ENCODE peak calls at places on chromosomes 11 and 22, in four cellular contexts. L, B, E and K are unnamed samples.
A peak's percentile ranks its signal among the peaks of the same experiment; 100 is the strongest.

GRCh38 chr22:46701262-46701661 is 36.8 kb downstream of the CERK start:
- DNase-seq in E (no peak), B (no peak), L (no peak), K (no peak)

GRCh38 chr11:46273511-46274205 is 3.8 kb upstream of the CREB3L1 start:
- DNase-seq in E (peak; percentile 30), L (peak; percentile 78), B (peak; percentile 62), K (no peak)

GRCh38 chr11:45043755-45044475 is 93.2 kb upstream of the TP53I11 start:
- DNase-seq in E (no peak), L (no peak), B (no peak), K (no peak)

GRCh38 chr11:64885367-64886286 is 7.2 kb upstream of the EHD1 start:
- DNase-seq in B (peak; percentile 82), E (peak; percentile 85), L (peak; percentile 68), K (no peak)

GRCh38 chr11:112812719-112813118 is 148.5 kb upstream of the NCAM1 start:
- DNase-seq in E (no peak), L (no peak), B (no peak), K (no peak)

GRCh38 chr11:125532668-125533067 is 36.6 kb upstream of the FEZ1 start:
- DNase-seq in B (no peak), L (no peak), E (peak; percentile 86), K (no peak)

GRCh38 chr11:94657629-94658028 is 90.5 kb downstream of the PIWIL4 start:
- DNase-seq in L (no peak), E (no peak), B (no peak), K (no peak)

GRCh38 chr22:27628891-27629631 is 172.5 kb downstream of the MN1 start:
- DNase-seq in E (no peak), L (no peak), B (no peak), K (no peak)

GRCh38 chr22:32916025-32916424 is 114.5 kb downstream of the TIMP3 start:
- DNase-seq in L (no peak), E (no peak), B (no peak), K (no peak)

GRCh38 chr22:29932121-29932520 is 49.1 kb downstream of the MTMR3 start:
- DNase-seq in B (no peak), L (no peak), E (no peak), K (no peak)

GRCh38 chr11:112334381-112334780 is 73.7 kb upstream of the PLET1 start:
- DNase-seq in E (no peak), L (no peak), B (no peak), K (no peak)

GRCh38 chr11:13262096-13262495 is 15.5 kb upstream of the BMAL1 start:
- DNase-seq in B (no peak), L (no peak), E (no peak), K (no peak)

GRCh38 chr22:29478326-29479276 is 1.4 kb upstream of the NEFH start:
- DNase-seq in E (peak; percentile 53), L (peak; percentile 18), B (no peak), K (no peak)

GRCh38 chr11:45167283-45167682 is 20.8 kb downstream of the PRDM11 start:
- DNase-seq in L (no peak), B (no peak), E (no peak), K (no peak)

GRCh38 chr11:76872959-76873827 is 12.5 kb downstream of the ACER3 start:
- DNase-seq in B (no peak), L (no peak), E (no peak), K (no peak)

GRCh38 chr11:45110562-45110961 is 35.9 kb upstream of the PRDM11 start:
- DNase-seq in L (peak; percentile 78), B (peak; percentile 72), E (peak; percentile 67), K (no peak)

GRCh38 chr11:14774738-14775137 is 117.3 kb downstream of the CYP2R1 start:
- DNase-seq in E (no peak), L (no peak), B (no peak), K (no peak)

DNA sequence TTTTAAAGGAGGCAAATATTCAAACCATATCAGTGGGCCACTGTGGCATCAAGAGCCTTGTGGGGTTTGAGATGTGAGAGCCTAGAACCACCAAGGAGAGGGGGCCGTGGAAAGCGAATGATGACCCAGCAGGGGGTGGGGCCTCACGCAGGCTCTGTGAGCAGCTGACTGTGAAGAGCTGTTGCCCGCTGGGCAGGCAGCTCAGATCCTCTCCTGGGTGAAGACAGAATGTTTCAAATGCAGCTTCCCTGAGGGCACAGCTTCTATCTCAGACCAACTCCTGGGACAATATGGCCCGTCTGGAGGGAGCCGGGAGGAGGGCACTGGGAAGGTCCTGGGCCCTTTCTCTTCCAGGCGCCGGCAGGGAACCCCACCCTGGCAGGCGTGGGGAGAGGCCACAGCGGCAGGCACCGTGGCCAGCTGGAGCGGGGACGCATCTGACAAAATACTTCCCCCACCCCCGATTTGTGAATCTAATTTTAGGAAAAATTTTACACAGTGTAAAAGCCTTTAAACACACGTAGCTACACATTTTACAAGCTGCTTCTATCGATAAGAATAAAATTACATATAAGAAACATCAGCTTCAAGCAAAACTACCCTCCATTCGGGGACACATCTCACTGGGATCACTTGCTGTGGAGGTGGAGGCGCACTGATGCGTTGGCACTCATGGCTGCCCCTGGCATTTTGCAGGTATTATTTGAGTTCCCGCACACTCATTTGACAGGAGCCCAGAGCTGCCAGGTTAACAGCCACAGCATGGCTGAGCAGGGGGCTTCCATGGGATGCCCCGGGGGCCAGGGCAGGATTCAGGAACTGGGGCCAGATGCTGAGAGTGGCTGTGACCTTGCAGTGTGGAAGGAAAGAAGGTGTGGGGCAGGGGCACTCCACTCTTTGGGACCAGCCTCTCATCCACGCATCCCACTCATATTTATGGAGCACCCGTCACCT is 40.3 kb downstream of the PARVG start:
- DNase-seq in E (no peak), B (no peak), L (no peak), K (no peak)
- TF ChIP-seq RNF2 in E (no peak), B (no peak), L (no peak), K (no peak)

GRCh38 chr11:69233761-69234136 is 60.2 kb upstream of the MYEOV start:
- DNase-seq in L (no peak), E (no peak), B (no peak), K (no peak)
- TF ChIP-seq RNF2 in L (no peak), E (no peak), B (no peak), K (no peak)

DNA sequence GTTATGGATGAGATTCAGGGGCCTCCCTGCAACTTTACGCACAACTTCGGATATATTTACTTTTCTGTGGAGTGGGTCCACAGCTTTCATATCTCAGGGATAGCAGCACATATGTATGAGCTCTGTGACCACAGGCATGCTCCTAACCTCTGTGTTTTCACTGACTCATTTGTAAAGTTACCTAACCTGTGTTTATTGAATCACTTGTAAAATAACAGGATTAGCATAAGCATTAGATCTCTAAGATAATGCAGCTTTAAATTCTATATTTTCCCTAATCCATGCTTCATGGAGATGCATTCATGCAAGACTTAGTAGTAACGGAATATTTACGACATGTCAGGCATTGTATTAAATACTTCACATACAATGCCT is 47.9 kb upstream of the DDI1 start:
- DNase-seq in B (no peak), E (no peak), L (no peak), K (no peak)
- TF ChIP-seq RNF2 in B (no peak), E (no peak), L (no peak), K (no peak)

DNA sequence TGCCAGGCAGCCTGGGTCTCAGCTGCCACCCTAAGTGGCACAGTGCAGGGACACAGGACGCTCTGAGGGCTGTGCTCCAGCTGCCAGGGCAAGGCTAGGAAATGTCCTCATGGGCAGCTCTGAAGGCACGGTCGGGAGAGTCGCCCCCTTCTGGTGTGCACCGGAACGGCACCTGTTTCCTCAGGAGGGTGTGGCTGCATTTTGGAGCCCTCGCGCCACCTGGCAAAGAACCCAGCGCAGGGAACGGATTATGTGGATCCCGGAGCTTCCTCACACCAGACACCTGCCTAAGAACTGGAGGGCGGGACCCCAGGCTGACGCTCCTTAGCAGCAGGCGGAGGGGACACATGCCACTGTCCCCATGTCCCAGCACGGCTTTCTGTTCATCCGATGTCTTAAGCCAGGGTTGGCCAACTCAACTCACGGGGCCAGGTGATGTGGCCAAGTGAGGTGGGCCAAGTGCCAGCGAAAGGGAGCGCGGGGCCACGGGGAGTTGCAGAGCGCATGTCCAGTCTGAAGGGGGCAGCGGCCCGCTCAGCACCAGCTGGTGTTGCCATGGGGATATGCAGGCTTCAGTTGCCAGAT is 5.1 kb upstream of the SLC22A8 start:
- DNase-seq in E (peak; percentile 55), B (no peak), L (peak; percentile 31), K (peak; percentile 97)
- TF ChIP-seq RNF2 in E (no peak), B (no peak), L (no peak), K (no peak)

GRCh38 chr11:7673724-7674434 is 579 bp upstream of the CYB5R2 start:
- DNase-seq in E (peak; percentile 62), B (no peak), L (no peak), K (peak; percentile 82)

GRCh38 chr11:7671347-7671746 is 2.0 kb downstream of the CYB5R2 start:
- DNase-seq in E (no peak), B (no peak), L (no peak), K (no peak)

GRCh38 chr11:7671807-7672206 is 1.5 kb downstream of the CYB5R2 start:
- DNase-seq in B (no peak), L (no peak), E (no peak), K (no peak)

GRCh38 chr11:7672276-7672959 is 882 bp downstream of the CYB5R2 start:
- DNase-seq in B (no peak), L (no peak), E (no peak), K (no peak)

GRCh38 chr11:7672960-7673723 is at the start of gene CYB5R2:
- DNase-seq in B (no peak), E (peak; percentile 60), L (peak; percentile 38), K (peak; percentile 79)
- TF ChIP-seq RNF2 in B (no peak), E (no peak), L (no peak), K (no peak)

GRCh38 chr11:23932485-23932898 is 564.4 kb upstream of the LUZP2 start:
- DNase-seq in E (no peak), L (no peak), B (no peak), K (no peak)

DNA sequence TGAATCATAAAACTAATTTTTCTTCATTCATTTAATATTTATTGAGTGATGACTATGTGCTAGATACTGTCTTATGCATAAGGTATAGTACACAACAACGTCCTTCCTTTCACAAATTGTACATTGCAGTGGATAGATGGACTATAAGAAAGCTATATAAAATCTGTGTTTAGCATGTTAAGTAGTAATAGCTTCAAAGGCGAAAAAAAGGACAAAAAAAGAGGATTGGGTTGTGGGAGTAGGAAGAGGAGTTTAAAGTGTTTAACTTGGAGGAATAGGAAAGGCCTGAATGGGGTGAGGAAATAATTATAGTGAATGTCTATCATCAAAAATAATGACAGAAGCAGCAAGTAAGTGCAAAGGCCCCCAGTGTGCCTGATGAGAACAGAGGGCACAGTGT is 565.4 kb upstream of the LUZP2 start:
- DNase-seq in E (no peak), L (no peak), B (no peak), K (no peak)
- TF ChIP-seq RNF2 in E (no peak), L (no peak), B (no peak), K (no peak)

GRCh38 chr11:83456075-83456474 is 169.9 kb upstream of the CCDC90B start:
- DNase-seq in B (no peak), E (no peak), L (no peak), K (peak; percentile 68)
- TF ChIP-seq RNF2 in B (no peak), E (no peak), L (no peak), K (no peak)